ENCODE peak calls at places on chromosomes 3 and 15, in five cellular contexts. One of them, this sample, is unnamed.

GRCh38 chr15:33654859-33655258 is 313.4 kb upstream of the CHRM5 start:
- DNase-seq in hepatocyte: no peak
- DNase-seq in neural progenitor cell: peak; percentile 16
- DNase-seq in adrenal gland: no peak
- DNase-seq in ovary: no peak
- DNase-seq in this sample: peak; percentile 42

GRCh38 chr3:31096661-31097060 is 202.2 kb upstream of the GADL1 start:
- DNase-seq in hepatocyte: no peak
- DNase-seq in neural progenitor cell: no peak
- DNase-seq in adrenal gland: no peak
- DNase-seq in ovary: no peak
- DNase-seq in this sample: no peak

GRCh38 chr3:46981932-46982471 is 2.5 kb downstream of the NBEAL2 start:
- DNase-seq in hepatocyte: peak; percentile 62
- DNase-seq in neural progenitor cell: no peak
- DNase-seq in adrenal gland: no peak
- DNase-seq in ovary: no peak
- DNase-seq in this sample: no peak

GRCh38 chr3:161413127-161413854 is 42.0 kb upstream of the SPTSSB start:
- DNase-seq in hepatocyte: no peak
- DNase-seq in neural progenitor cell: no peak
- DNase-seq in adrenal gland: peak; percentile 53
- DNase-seq in ovary: no peak
- DNase-seq in this sample: no peak

GRCh38 chr3:175187586-175187985 is 328.5 kb downstream of the NAALADL2 start:
- DNase-seq in hepatocyte: no peak
- DNase-seq in neural progenitor cell: no peak
- DNase-seq in adrenal gland: no peak
- DNase-seq in ovary: no peak
- DNase-seq in this sample: no peak

GRCh38 chr3:193772389-193772788 is 179.4 kb downstream of the OPA1 start:
- DNase-seq in hepatocyte: no peak
- DNase-seq in neural progenitor cell: peak; percentile 95
- DNase-seq in adrenal gland: peak; percentile 6
- DNase-seq in ovary: no peak
- DNase-seq in this sample: peak; percentile 34

GRCh38 chr3:136835817-136836510 is 17.0 kb downstream of the SLC35G2 start:
- DNase-seq in hepatocyte: no peak
- DNase-seq in neural progenitor cell: no peak
- DNase-seq in adrenal gland: no peak
- DNase-seq in ovary: no peak
- DNase-seq in this sample: no peak

GRCh38 chr3:157373783-157374182 is 62.9 kb upstream of the PTX3 start:
- DNase-seq in hepatocyte: no peak
- DNase-seq in neural progenitor cell: no peak
- DNase-seq in adrenal gland: no peak
- DNase-seq in ovary: no peak
- DNase-seq in this sample: no peak

GRCh38 chr3:153970735-153971347 is 150.3 kb upstream of the ARHGEF26 start:
- DNase-seq in hepatocyte: no peak
- DNase-seq in neural progenitor cell: no peak
- DNase-seq in adrenal gland: no peak
- DNase-seq in ovary: no peak
- DNase-seq in this sample: no peak

GRCh38 chr3:184815046-184815930 is 3.3 kb downstream of the VPS8 start:
- DNase-seq in hepatocyte: no peak
- DNase-seq in neural progenitor cell: no peak
- DNase-seq in adrenal gland: no peak
- DNase-seq in ovary: no peak
- DNase-seq in this sample: peak; percentile 77

GRCh38 chr15:89900849-89901248 is 7.1 kb upstream of the AP3S2 start:
- DNase-seq in hepatocyte: no peak
- DNase-seq in neural progenitor cell: no peak
- DNase-seq in adrenal gland: no peak
- DNase-seq in ovary: no peak
- DNase-seq in this sample: no peak

GRCh38 chr15:45458746-45459403 is 63.7 kb downstream of the SLC30A4 start:
- DNase-seq in hepatocyte: peak; percentile 70
- DNase-seq in neural progenitor cell: peak; percentile 65
- DNase-seq in adrenal gland: peak; percentile 85
- DNase-seq in ovary: peak; percentile 70
- DNase-seq in this sample: peak; percentile 81

GRCh38 chr3:159669753-159670152 is 318.9 kb upstream of the IL12A start:
- DNase-seq in hepatocyte: peak; percentile 73
- DNase-seq in neural progenitor cell: peak; percentile 11
- DNase-seq in adrenal gland: no peak
- DNase-seq in ovary: no peak
- DNase-seq in this sample: no peak

GRCh38 chr15:90870354-90871096 is 2.1 kb downstream of the FURIN start:
- DNase-seq in hepatocyte: no peak
- DNase-seq in neural progenitor cell: no peak
- DNase-seq in adrenal gland: no peak
- DNase-seq in ovary: no peak
- DNase-seq in this sample: peak; percentile 41

DNA sequence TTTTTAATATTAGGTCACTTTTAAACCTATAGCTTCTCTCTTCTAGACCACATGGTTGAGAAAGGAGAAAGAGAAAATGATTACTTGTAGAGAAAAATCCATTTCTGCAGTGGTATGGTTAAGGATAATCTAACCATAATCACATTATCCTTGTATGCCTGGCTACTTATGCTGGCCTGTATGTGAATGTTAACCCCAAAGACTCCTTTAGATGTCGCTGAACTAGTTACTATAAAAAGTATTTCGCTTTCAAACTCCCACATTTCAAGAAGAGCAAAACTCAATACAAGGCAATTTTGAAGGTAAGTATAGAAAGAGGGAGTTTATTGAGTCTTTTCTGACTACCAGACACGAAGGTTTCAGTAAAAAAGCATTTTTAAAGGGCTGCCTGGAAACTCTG is 2.2 kb downstream of the KCTD6 start:
- DNase-seq in hepatocyte: no peak
- DNase-seq in neural progenitor cell: no peak
- DNase-seq in adrenal gland: no peak
- DNase-seq in ovary: no peak
- DNase-seq in this sample: no peak
- H3K9me3 ChIP-seq in hepatocyte: no peaks in the 10 kb centered on the region
- H3K9me3 ChIP-seq in neural progenitor cell: no peaks in the 10 kb centered on the region
- H3K9me3 ChIP-seq in adrenal gland: no peaks in the 10 kb centered on the region
- H3K9me3 ChIP-seq in ovary: no peaks in the 10 kb centered on the region
- H3K9me3 ChIP-seq in this sample: no peaks in the 10 kb centered on the region

GRCh38 chr15:36332301-36332700 is 247.1 kb upstream of the CDIN1 start:
- DNase-seq in hepatocyte: no peak
- DNase-seq in neural progenitor cell: no peak
- DNase-seq in adrenal gland: no peak
- DNase-seq in ovary: no peak
- DNase-seq in this sample: no peak

GRCh38 chr15:36330598-36330997 is 248.8 kb upstream of the CDIN1 start:
- DNase-seq in hepatocyte: no peak
- DNase-seq in neural progenitor cell: no peak
- DNase-seq in adrenal gland: no peak
- DNase-seq in ovary: no peak
- DNase-seq in this sample: no peak

GRCh38 chr15:36332896-36333295 is 246.5 kb upstream of the CDIN1 start:
- DNase-seq in hepatocyte: no peak
- DNase-seq in neural progenitor cell: no peak
- DNase-seq in adrenal gland: no peak
- DNase-seq in ovary: no peak
- DNase-seq in this sample: no peak

GRCh38 chr15:36329592-36329991 is 249.8 kb upstream of the CDIN1 start:
- DNase-seq in hepatocyte: no peak
- DNase-seq in neural progenitor cell: no peak
- DNase-seq in adrenal gland: no peak
- DNase-seq in ovary: no peak
- DNase-seq in this sample: no peak

GRCh38 chr15:36331531-36332275 is 247.7 kb upstream of the CDIN1 start:
- DNase-seq in hepatocyte: no peak
- DNase-seq in neural progenitor cell: no peak
- DNase-seq in adrenal gland: no peak
- DNase-seq in ovary: no peak
- DNase-seq in this sample: no peak
- H3K4me3 ChIP-seq in hepatocyte: no peak overlapping the region
- H3K4me3 ChIP-seq in neural progenitor cell: no peak overlapping the region
- H3K4me3 ChIP-seq in adrenal gland: no peak overlapping the region
- H3K4me3 ChIP-seq in ovary: peak overlapping the region; percentile 14
- H3K4me3 ChIP-seq in this sample: no peak overlapping the region

GRCh38 chr15:52493968-52494367 is 34.7 kb downstream of the MYO5A start:
- DNase-seq in hepatocyte: no peak
- DNase-seq in neural progenitor cell: no peak
- DNase-seq in adrenal gland: no peak
- DNase-seq in ovary: no peak
- DNase-seq in this sample: no peak

GRCh38 chr15:52498700-52499099 is 30.0 kb downstream of the MYO5A start:
- DNase-seq in hepatocyte: no peak
- DNase-seq in neural progenitor cell: no peak
- DNase-seq in adrenal gland: no peak
- DNase-seq in ovary: no peak
- DNase-seq in this sample: no peak

GRCh38 chr15:52499506-52499905 is 29.2 kb downstream of the MYO5A start:
- DNase-seq in hepatocyte: no peak
- DNase-seq in neural progenitor cell: no peak
- DNase-seq in adrenal gland: no peak
- DNase-seq in ovary: no peak
- DNase-seq in this sample: no peak

GRCh38 chr15:52496776-52497470 is 31.8 kb downstream of the MYO5A start:
- DNase-seq in hepatocyte: no peak
- DNase-seq in neural progenitor cell: no peak
- DNase-seq in adrenal gland: no peak
- DNase-seq in ovary: no peak
- DNase-seq in this sample: no peak

GRCh38 chr15:52496175-52496574 is 32.5 kb downstream of the MYO5A start:
- DNase-seq in hepatocyte: no peak
- DNase-seq in neural progenitor cell: no peak
- DNase-seq in adrenal gland: no peak
- DNase-seq in ovary: no peak
- DNase-seq in this sample: no peak
- H3K27ac ChIP-seq in hepatocyte: no peak overlapping the region
- H3K27ac ChIP-seq in neural progenitor cell: no peak overlapping the region
- H3K27ac ChIP-seq in adrenal gland: no peak overlapping the region
- H3K27ac ChIP-seq in ovary: no peak overlapping the region
- H3K27ac ChIP-seq in this sample: no peak overlapping the region

GRCh38 chr3:149832086-149832485 is 19.1 kb downstream of the RNF13 start:
- DNase-seq in hepatocyte: no peak
- DNase-seq in neural progenitor cell: no peak
- DNase-seq in adrenal gland: no peak
- DNase-seq in ovary: no peak
- DNase-seq in this sample: no peak
- H3K9me3 ChIP-seq in hepatocyte: peaks cover 14% of the 10 kb centered on the region
- H3K9me3 ChIP-seq in neural progenitor cell: peaks cover 26% of the 10 kb centered on the region
- H3K9me3 ChIP-seq in adrenal gland: no peaks in the 10 kb centered on the region
- H3K9me3 ChIP-seq in ovary: no peaks in the 10 kb centered on the region
- H3K9me3 ChIP-seq in this sample: peaks cover 26% of the 10 kb centered on the region

GRCh38 chr3:70990190-70990589 is 593.3 kb downstream of the FOXP1 start:
- DNase-seq in hepatocyte: no peak
- DNase-seq in neural progenitor cell: no peak
- DNase-seq in adrenal gland: no peak
- DNase-seq in ovary: no peak
- DNase-seq in this sample: no peak
- H3K4me3 ChIP-seq in hepatocyte: no peak overlapping the region
- H3K4me3 ChIP-seq in neural progenitor cell: no peak overlapping the region
- H3K4me3 ChIP-seq in adrenal gland: no peak overlapping the region
- H3K4me3 ChIP-seq in ovary: no peak overlapping the region
- H3K4me3 ChIP-seq in this sample: no peak overlapping the region

GRCh38 chr3:43418601-43419272 is 132.4 kb downstream of the SNRK start:
- DNase-seq in hepatocyte: no peak
- DNase-seq in neural progenitor cell: no peak
- DNase-seq in adrenal gland: no peak
- DNase-seq in ovary: no peak
- DNase-seq in this sample: peak; percentile 15
- H3K27ac ChIP-seq in hepatocyte: no peak overlapping the region
- H3K27ac ChIP-seq in neural progenitor cell: no peak overlapping the region
- H3K27ac ChIP-seq in adrenal gland: peak overlapping the region; percentile 9
- H3K27ac ChIP-seq in ovary: no peak overlapping the region
- H3K27ac ChIP-seq in this sample: peak overlapping the region; percentile 56

This sample was measured in SJCRH30.